ENCODE peak calls at places on chromosomes 2 and 18, in four cellular contexts. X, C, T and Q are unnamed samples.

GRCh38 chr2:190407246-190407661 is 901 bp upstream of the MFSD6 start:
- DNase-seq in X (peak; percentile 43), C (no peak), T (no peak), Q (no peak)

GRCh38 chr2:21657475-21657874 is 533.7 kb downstream of the TDRD15 start:
- DNase-seq in X (no peak), C (no peak), T (no peak), Q (no peak)

GRCh38 chr2:45889053-45889452 is 237.6 kb downstream of the PRKCE start:
- DNase-seq in X (no peak), C (peak; percentile 73), T (no peak), Q (peak; percentile 59)

GRCh38 chr2:96320326-96321229 is 4.5 kb upstream of the ITPRIPL1 start:
- DNase-seq in X (no peak), C (no peak), T (no peak), Q (no peak)

GRCh38 chr2:191001032-191001431 is 12.9 kb downstream of the STAT1 start:
- DNase-seq in X (no peak), C (no peak), T (no peak), Q (no peak)

GRCh38 chr18:66749030-66749429 is 145.1 kb upstream of the CDH19 start:
- DNase-seq in X (no peak), C (no peak), T (no peak), Q (no peak)

GRCh38 chr2:62654423-62654791 is 51.1 kb upstream of the EHBP1 start:
- DNase-seq in X (no peak), C (no peak), T (no peak), Q (no peak)

GRCh38 chr2:95323347-95324155 is 26.4 kb downstream of the KCNIP3 start:
- DNase-seq in X (no peak), C (no peak), T (peak; percentile 31), Q (peak; percentile 65)

GRCh38 chr2:197137234-197137633 is 173.3 kb downstream of the ANKRD44 start:
- DNase-seq in X (no peak), C (no peak), T (no peak), Q (no peak)

GRCh38 chr2:232894251-232894650 is 24.2 kb downstream of the SNORC start:
- DNase-seq in X (no peak), C (no peak), T (no peak), Q (no peak)

GRCh38 chr2:61763605-61764034 is 90.2 kb downstream of the FAM161A start:
- DNase-seq in X (no peak), C (no peak), T (peak; percentile 19), Q (peak; percentile 73)

GRCh38 chr2:66428986-66429612 is 5.8 kb upstream of the MEIS1 start:
- DNase-seq in X (no peak), C (no peak), T (no peak), Q (no peak)

GRCh38 chr2:221500501-221501209 is 71.4 kb downstream of the EPHA4 start:
- DNase-seq in X (no peak), C (no peak), T (no peak), Q (no peak)

GRCh38 chr2:39435254-39435653 is 1.8 kb downstream of the MAP4K3 start:
- DNase-seq in X (no peak), C (no peak), T (no peak), Q (no peak)

GRCh38 chr2:27305516-27305915 is 2.7 kb downstream of the UCN start:
- DNase-seq in X (no peak), C (no peak), T (no peak), Q (no peak)

GRCh38 chr2:11395971-11396689 is 51.7 kb upstream of the ROCK2 start:
- DNase-seq in X (no peak), C (no peak), T (no peak), Q (no peak)

GRCh38 chr18:49447810-49448745 is 12.4 kb downstream of the DYM start:
- DNase-seq in X (peak; percentile 73), C (no peak), T (no peak), Q (peak; percentile 26)

GRCh38 chr2:33644215-33644614 is 45.1 kb upstream of the FAM98A start:
- DNase-seq in X (no peak), C (no peak), T (no peak), Q (no peak)

GRCh38 chr18:48921305-48922202 is 29.2 kb downstream of the SMAD7 start:
- DNase-seq in X (no peak), C (no peak), T (no peak), Q (no peak)

GRCh38 chr2:222240676-222241049 is 58.1 kb downstream of the PAX3 start:
- DNase-seq in X (no peak), C (no peak), T (no peak), Q (no peak)

GRCh38 chr2:46686811-46687210 is 207.4 kb downstream of the TMEM247 start:
- DNase-seq in X (no peak), C (no peak), T (no peak), Q (no peak)

GRCh38 chr2:177427316-177427715 is 34.7 kb downstream of the AGPS start:
- DNase-seq in X (no peak), C (no peak), T (no peak), Q (no peak)

GRCh38 chr18:22268641-22269128 is 99.3 kb downstream of the GATA6 start:
- DNase-seq in X (no peak), C (no peak), T (no peak), Q (no peak)

GRCh38 chr18:23380001-23380550 is 73.0 kb upstream of the RIOK3 start:
- DNase-seq in X (no peak), C (no peak), T (no peak), Q (no peak)

GRCh38 chr2:238433941-238434845 is 7.5 kb downstream of the ASB1 start:
- DNase-seq in X (no peak), C (no peak), T (no peak), Q (no peak)

GRCh38 chr2:41904459-41904858 is 143.4 kb upstream of the PKDCC start:
- DNase-seq in X (no peak), C (no peak), T (no peak), Q (no peak)

GRCh38 chr18:36829362-36830140 is 624 bp downstream of the KIAA1328 start:
- DNase-seq in X (no peak), C (no peak), T (no peak), Q (peak; percentile 46)

GRCh38 chr18:48166971-48167370 is 236.5 kb upstream of the SMAD2 start:
- DNase-seq in X (no peak), C (no peak), T (no peak), Q (no peak)

GRCh38 chr2:174779361-174779928 is 15.2 kb upstream of the CHRNA1 start:
- DNase-seq in X (no peak), C (no peak), T (no peak), Q (no peak)

GRCh38 chr2:16664052-16664731 is 1.4 kb downstream of the CYRIA start:
- DNase-seq in X (no peak), C (no peak), T (no peak), Q (no peak)

GRCh38 chr2:230921806-230922595 is 3.0 kb downstream of the GPR55 start:
- DNase-seq in X (no peak), C (no peak), T (no peak), Q (no peak)

GRCh38 chr2:109126501-109126860 is 2.5 kb upstream of the SH3RF3 start:
- DNase-seq in X (no peak), C (no peak), T (no peak), Q (no peak)

GRCh38 chr2:32742381-32742780 is 114.5 kb downstream of the TTC27 start:
- DNase-seq in X (no peak), C (no peak), T (no peak), Q (no peak)

DNA sequence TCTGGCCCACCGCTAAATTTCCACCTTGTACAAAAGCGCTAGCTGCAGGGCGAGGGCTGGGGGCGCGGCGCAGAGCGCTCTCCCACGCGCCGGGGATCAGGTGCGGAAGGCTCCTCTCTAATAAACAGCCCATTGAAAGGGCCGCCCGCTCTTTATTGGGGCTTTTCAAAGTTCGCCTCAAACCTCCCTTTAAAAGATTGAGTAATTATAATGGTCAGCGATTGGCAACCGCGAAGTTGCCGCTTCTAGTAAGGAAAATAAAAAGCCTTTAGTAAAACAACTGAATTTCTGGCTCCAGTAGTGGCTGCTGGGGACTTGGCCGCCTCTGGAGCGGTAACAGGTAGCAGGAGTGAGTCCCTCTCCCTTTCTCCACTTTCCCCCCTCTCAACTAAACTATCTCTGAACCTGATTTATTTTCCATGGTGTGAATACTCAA is 755 bp downstream of the NEUROD1 start:
- DNase-seq in X (no peak), C (no peak), T (no peak), Q (no peak)
- TF ChIP-seq SUZ12 in X (no peak), C (no peak), T (peak; percentile 48), Q (no peak)

GRCh38 chr2:43224571-43225092 is 1.8 kb downstream of the ZFP36L2 start:
- DNase-seq in X (no peak), C (no peak), T (no peak), Q (no peak)
- TF ChIP-seq SUZ12 in X (no peak), C (no peak), T (no peak), Q (no peak)

GRCh38 chr2:74019516-74019915 is 34.8 kb downstream of the TET3 start:
- DNase-seq in X (no peak), C (no peak), T (no peak), Q (no peak)
- TF ChIP-seq SUZ12 in X (no peak), C (no peak), T (no peak), Q (no peak)

GRCh38 chr18:61681065-61681464 is 211.7 kb downstream of the RNF152 start:
- DNase-seq in X (no peak), C (no peak), T (no peak), Q (no peak)

GRCh38 chr18:61676763-61677434 is 215.9 kb downstream of the RNF152 start:
- DNase-seq in X (no peak), C (no peak), T (no peak), Q (no peak)

GRCh38 chr18:61677435-61677830 is 215.4 kb downstream of the RNF152 start:
- DNase-seq in X (no peak), C (no peak), T (no peak), Q (no peak)

GRCh38 chr18:61683856-61684255 is 209.0 kb downstream of the RNF152 start:
- DNase-seq in X (no peak), C (no peak), T (no peak), Q (no peak)

GRCh38 chr18:61679836-61680235 is 213.0 kb downstream of the RNF152 start:
- DNase-seq in X (no peak), C (no peak), T (no peak), Q (no peak)
- TF ChIP-seq SUZ12 in X (no peak), C (no peak), T (no peak), Q (no peak)

DNA sequence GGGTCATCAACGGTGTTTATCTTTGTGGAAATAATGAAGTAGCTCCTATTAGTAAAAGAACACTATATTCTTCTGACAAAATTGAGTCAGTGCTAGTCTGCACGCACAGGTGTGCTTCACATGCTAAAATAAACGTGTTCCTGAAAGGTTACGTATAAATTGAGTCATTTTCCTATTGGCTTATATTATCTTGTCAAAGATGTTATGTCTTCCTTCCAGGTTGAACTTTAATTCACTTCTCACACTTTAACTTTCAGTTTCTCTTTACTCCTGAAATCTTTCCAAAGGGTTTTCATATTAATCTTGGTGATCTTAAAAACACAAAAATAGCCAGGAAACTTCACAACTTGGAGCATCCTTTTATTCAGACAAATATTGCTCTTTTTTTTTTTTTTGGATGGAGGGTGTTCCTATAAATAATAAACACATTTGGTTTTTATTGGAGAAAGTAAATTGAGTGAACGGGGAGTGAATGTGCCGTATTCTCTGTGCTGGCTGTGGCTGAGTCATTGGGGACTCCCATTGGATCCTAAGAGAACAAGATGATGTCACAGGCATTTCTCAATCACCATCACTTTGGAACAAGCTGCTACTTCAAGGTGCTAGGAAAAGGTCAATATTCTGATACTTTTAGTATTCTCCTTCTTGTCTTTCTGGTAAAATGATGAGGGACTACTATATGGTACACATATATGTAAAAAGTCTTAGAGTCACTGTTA is 150.2 kb upstream of the SPATS2L start:
- DNase-seq in X (no peak), C (no peak), T (no peak), Q (no peak)
- TF ChIP-seq SUZ12 in X (no peak), C (no peak), T (no peak), Q (no peak)

GRCh38 chr2:88765154-88765948 is 73.9 kb downstream of the RPIA start:
- DNase-seq in X (peak; percentile 57), C (no peak), T (peak; percentile 27), Q (no peak)
- TF ChIP-seq SUZ12 in X (no peak), C (no peak), T (no peak), Q (no peak)